ENCODE peak calls at places on chromosome 2, in four cellular contexts. Q is fibroblast of mammary gland, E is mammary epithelial cell, P is fibroblast of lung. O is an unnamed sample.

GRCh38 chr2:172968061-172968469 is 107.6 kb upstream of the MAP3K20 start:
- DNase-seq in Q (peak), E (peak), P (peak), O (peak)

GRCh38 chr2:112001136-112001764 is 53.8 kb upstream of the TMEM87B start:
- DNase-seq in Q (peak), E (no peak), P (peak), O (no peak)

GRCh38 chr2:46352621-46353020 is 55.4 kb downstream of the EPAS1 start:
- DNase-seq in Q (no peak), E (no peak), P (no peak), O (no peak)

GRCh38 chr2:230824406-230824978 is 40.2 kb upstream of the ITM2C start:
- DNase-seq in Q (peak), E (peak), P (peak), O (no peak)

GRCh38 chr2:38934742-38935141 is 45.1 kb downstream of the ARHGEF33 start:
- DNase-seq in Q (peak), E (no peak), P (no peak), O (no peak)

GRCh38 chr2:217270801-217271121 is 410.9 kb upstream of the TNP1 start:
- DNase-seq in Q (peak), E (no peak), P (no peak), O (no peak)

GRCh38 chr2:130289780-130290179 is 52.9 kb upstream of the IMP4 start:
- DNase-seq in Q (no peak), E (peak), P (no peak), O (no peak)

GRCh38 chr2:104033399-104033798 is 820.5 kb upstream of the POU3F3 start:
- DNase-seq in Q (no peak), E (no peak), P (peak), O (no peak)

GRCh38 chr2:31748041-31748440 is 167.3 kb upstream of the SRD5A2 start:
- DNase-seq in Q (no peak), E (peak), P (no peak), O (peak)

GRCh38 chr2:178409261-178409660 is 41.7 kb downstream of the PRKRA start:
- DNase-seq in Q (no peak), E (no peak), P (no peak), O (no peak)

GRCh38 chr2:202679980-202680379 is 45.2 kb downstream of the FAM117B start:
- DNase-seq in Q (no peak), E (no peak), P (no peak), O (no peak)

GRCh38 chr2:158975271-158975921 is 7.0 kb downstream of the TANC1 start:
- DNase-seq in Q (no peak), E (no peak), P (peak), O (no peak)

GRCh38 chr2:227855440-227855839 is 16.0 kb upstream of the DAW1 start:
- DNase-seq in Q (no peak), E (no peak), P (no peak), O (no peak)

GRCh38 chr2:220228310-220229006 is 601.0 kb downstream of the SLC4A3 start:
- DNase-seq in Q (peak), E (peak), P (peak), O (peak)

GRCh38 chr2:112605926-112606325 is 21.5 kb downstream of the CHCHD5 start:
- DNase-seq in Q (no peak), E (no peak), P (no peak), O (no peak)

GRCh38 chr2:180677928-180678327 is 302.5 kb upstream of the UBE2E3 start:
- DNase-seq in Q (no peak), E (peak), P (no peak), O (no peak)

GRCh38 chr2:58680938-58681337 is 439.8 kb upstream of the FANCL start:
- DNase-seq in Q (peak), E (no peak), P (peak), O (no peak)

GRCh38 chr2:234102112-234102511 is 51.6 kb downstream of the SPP2 start:
- DNase-seq in Q (no peak), E (peak), P (no peak), O (no peak)

GRCh38 chr2:206082298-206082843 is 3.6 kb downstream of the INO80D start:
- DNase-seq in Q (no peak), E (no peak), P (no peak), O (no peak)

GRCh38 chr2:65212619-65213018 is 15.0 kb upstream of the ACTR2 start:
- DNase-seq in Q (no peak), E (no peak), P (no peak), O (no peak)

GRCh38 chr2:120539937-120540718 is 194.2 kb downstream of the INHBB start:
- DNase-seq in Q (peak), E (peak), P (peak), O (peak)

GRCh38 chr2:104432401-104432800 is 421.5 kb upstream of the POU3F3 start:
- DNase-seq in Q (no peak), E (no peak), P (no peak), O (no peak)

GRCh38 chr2:103738626-103739025 is 976.8 kb downstream of the TMEM182 start:
- DNase-seq in Q (no peak), E (no peak), P (no peak), O (no peak)

GRCh38 chr2:240403358-240404104 is 31.9 kb upstream of the GPC1 start:
- DNase-seq in Q (no peak), E (no peak), P (no peak), O (no peak)

GRCh38 chr2:65345626-65346025 is 86.8 kb downstream of the SPRED2 start:
- DNase-seq in Q (peak), E (no peak), P (no peak), O (no peak)

GRCh38 chr2:13652531-13653313 is 936.0 kb downstream of the TRIB2 start:
- DNase-seq in Q (peak), E (peak), P (peak), O (no peak)

GRCh38 chr2:10964076-10964812 is 52.5 kb downstream of the KCNF1 start:
- DNase-seq in Q (no peak), E (no peak), P (no peak), O (no peak)

GRCh38 chr2:72932045-72932444 is 14.7 kb downstream of the EMX1 start:
- DNase-seq in Q (peak), E (peak), P (peak), O (no peak)

GRCh38 chr2:66370824-66371223 is 64.1 kb upstream of the MEIS1 start:
- DNase-seq in Q (peak), E (no peak), P (peak), O (no peak)

GRCh38 chr2:12177995-12178760 is 431.7 kb downstream of the LPIN1 start:
- DNase-seq in Q (no peak), E (no peak), P (no peak), O (no peak)
- H3K4me3 ChIP-seq in Q (no peak), E (no peak), P (no peak), O (no peak)

GRCh38 chr2:9739508-9739907 is 103.8 kb upstream of the TAF1B start:
- DNase-seq in Q (no peak), E (no peak), P (no peak), O (no peak)
- H3K4me3 ChIP-seq in Q (peak), E (no peak), P (no peak), O (no peak)

GRCh38 chr2:7726989-7727388 is 809.8 kb downstream of the RNF144A start:
- DNase-seq in Q (no peak), E (no peak), P (no peak), O (no peak)

GRCh38 chr2:7725850-7726242 is 808.6 kb downstream of the RNF144A start:
- DNase-seq in Q (no peak), E (no peak), P (peak), O (no peak)

GRCh38 chr2:7730449-7730848 is 813.2 kb downstream of the RNF144A start:
- DNase-seq in Q (no peak), E (no peak), P (no peak), O (no peak)

GRCh38 chr2:7730990-7731389 is 813.8 kb downstream of the RNF144A start:
- DNase-seq in Q (no peak), E (no peak), P (no peak), O (no peak)

GRCh38 chr2:7728388-7728787 is 811.2 kb downstream of the RNF144A start:
- DNase-seq in Q (no peak), E (no peak), P (no peak), O (no peak)
- H3K4me3 ChIP-seq in Q (no peak), E (no peak), P (no peak), O (no peak)

GRCh38 chr2:235807347-235807746 is 313.5 kb downstream of the AGAP1 start:
- DNase-seq in Q (no peak), E (no peak), P (no peak), O (no peak)
- H3K4me3 ChIP-seq in Q (no peak), E (no peak), P (no peak), O (no peak)

GRCh38 chr2:183033951-183034350 is 4.3 kb downstream of the NCKAP1 start:
- DNase-seq in Q (no peak), E (no peak), P (no peak), O (no peak)
- H3K4me3 ChIP-seq in Q (no peak), E (peak), P (peak), O (no peak)

GRCh38 chr2:176111891-176112374 is 4.6 kb upstream of the HOXD10 start:
- DNase-seq in Q (no peak), E (no peak), P (no peak), O (no peak)
- H3K4me3 ChIP-seq in Q (no peak), E (no peak), P (no peak), O (no peak)

DNA sequence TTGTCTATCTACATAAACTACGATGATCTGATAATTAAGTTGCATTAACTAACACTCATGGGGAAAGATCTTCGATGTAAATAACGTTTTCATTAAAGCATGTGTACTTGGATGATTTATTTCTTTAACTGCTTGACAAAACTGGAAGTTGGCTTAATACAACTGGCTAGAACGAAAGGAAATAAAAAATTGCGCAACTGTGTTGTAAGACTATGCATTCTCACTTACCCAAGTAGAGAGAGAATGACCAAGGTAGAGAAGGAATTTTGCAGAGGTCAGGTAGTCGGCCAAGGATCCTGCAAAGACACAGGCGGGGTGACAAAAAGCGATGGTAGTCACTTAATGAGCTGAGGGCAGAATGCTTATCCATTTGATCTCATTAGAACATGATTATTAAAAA is 1.0 kb downstream of the SLC40A1 start:
- DNase-seq in Q (peak), E (no peak), P (no peak), O (no peak)
- H3K4me3 ChIP-seq in Q (no peak), E (no peak), P (peak), O (no peak)

GRCh38 chr2:188785515-188785914 is 188.7 kb upstream of the COL3A1 start:
- DNase-seq in Q (peak), E (no peak), P (peak), O (no peak)

GRCh38 chr2:188787002-188787660 is 187.0 kb upstream of the COL3A1 start:
- DNase-seq in Q (peak), E (peak), P (peak), O (peak)

GRCh38 chr2:188788621-188789020 is 185.6 kb upstream of the COL3A1 start:
- DNase-seq in Q (peak), E (peak), P (peak), O (no peak)

GRCh38 chr2:188786368-188786781 is 187.8 kb upstream of the COL3A1 start:
- DNase-seq in Q (peak), E (peak), P (peak), O (no peak)

GRCh38 chr2:188787661-188788044 is 186.5 kb upstream of the COL3A1 start:
- DNase-seq in Q (peak), E (no peak), P (peak), O (no peak)
- H3K4me3 ChIP-seq in Q (peak), E (no peak), P (peak), O (no peak)

DNA sequence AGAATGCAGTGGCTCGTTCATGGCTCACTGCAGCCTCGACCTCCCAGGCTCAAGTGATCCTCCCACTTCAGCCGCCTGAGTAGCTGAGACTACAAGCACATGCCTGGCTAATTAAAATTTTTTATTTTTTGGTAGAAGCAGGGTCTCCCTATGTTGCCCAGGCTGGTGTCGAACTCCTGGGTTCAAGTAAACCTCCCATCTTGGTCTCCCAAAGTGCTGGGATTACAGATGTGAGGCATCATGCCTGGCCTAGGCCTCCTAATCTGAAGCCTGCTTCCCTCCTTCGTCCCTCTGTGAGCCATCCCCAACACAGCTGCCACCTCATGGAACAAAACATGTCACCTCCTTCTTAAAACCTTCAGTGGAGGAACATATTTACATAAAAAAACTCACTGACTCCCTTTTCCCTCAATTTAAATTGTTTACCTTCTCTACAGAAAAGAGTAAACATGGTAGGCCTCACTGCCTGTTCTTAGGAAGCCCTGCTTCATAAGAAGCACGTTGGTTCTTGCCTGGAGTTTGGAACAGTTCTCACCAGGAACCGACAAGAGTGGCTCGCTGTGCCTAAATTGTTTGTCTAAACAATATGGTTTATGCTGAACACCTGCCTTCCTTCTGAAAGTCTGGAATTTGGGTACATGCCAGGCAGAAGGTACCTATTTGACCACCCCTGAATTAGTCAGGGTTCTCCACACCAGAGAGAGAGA is 12.1 kb upstream of the RHOB start:
- DNase-seq in Q (no peak), E (no peak), P (no peak), O (no peak)
- H3K4me3 ChIP-seq in Q (no peak), E (no peak), P (no peak), O (no peak)

GRCh38 chr2:238851751-238852150 is 3.9 kb downstream of the TWIST2 start:
- DNase-seq in Q (no peak), E (no peak), P (no peak), O (no peak)

GRCh38 chr2:238852186-238852869 is 4.4 kb downstream of the TWIST2 start:
- DNase-seq in Q (peak), E (no peak), P (no peak), O (no peak)

GRCh38 chr2:238850096-238850495 is 2.2 kb downstream of the TWIST2 start:
- DNase-seq in Q (peak), E (no peak), P (no peak), O (no peak)

GRCh38 chr2:238848941-238849853 is 1.3 kb downstream of the TWIST2 start:
- DNase-seq in Q (peak), E (peak), P (peak), O (no peak)

DNA sequence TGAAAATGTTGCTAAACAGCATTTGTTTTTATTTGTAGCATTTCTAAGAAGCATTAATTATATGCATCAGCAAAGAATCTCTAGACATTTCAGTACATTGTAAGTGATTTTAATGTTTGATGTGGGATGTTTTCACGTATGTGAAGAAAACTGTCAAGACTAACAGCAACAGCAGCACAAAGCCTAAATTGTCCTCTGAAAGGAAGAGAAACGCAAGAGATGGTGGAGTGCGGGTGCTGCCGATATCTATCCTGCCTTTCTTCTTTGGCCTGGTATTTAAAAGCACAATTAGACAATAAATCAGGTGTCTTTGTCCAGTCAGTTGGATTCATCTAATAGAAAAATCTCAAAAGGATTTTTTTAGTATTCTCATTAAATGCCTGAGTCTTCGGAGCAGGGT is 3.1 kb downstream of the TWIST2 start:
- DNase-seq in Q (peak), E (no peak), P (no peak), O (no peak)
- H3K4me3 ChIP-seq in Q (peak), E (no peak), P (peak), O (peak)

O was measured in BJ.